ENCODE peak calls at places on chromosomes 7 and 10, in eight cellular contexts. A is testis; S is tibial nerve; Y is CD8-positive, alpha-beta T cell; Q is mammary epithelial cell; O is tibial artery; T is bronchial epithelial cell; N is brain microvascular endothelial cell. W is an unnamed sample.

GRCh38 chr7:156177396-156178055 is 365.3 kb upstream of the SHH start:
- DNase-seq in A (no peak), S (no peak), Y (no peak), Q (no peak), O (no peak), T (no peak), N (no peak), W (no peak)

GRCh38 chr7:104652434-104652833 is 324.0 kb downstream of the LHFPL3 start:
- DNase-seq in A (no peak), S (no peak), Y (no peak), Q (no peak), O (no peak), T (no peak), N (no peak), W (no peak)

GRCh38 chr7:51162724-51163329 is 153.8 kb downstream of the COBL start:
- DNase-seq in A (peak; percentile 93), S (peak; percentile 66), Y (peak; percentile 44), Q (peak; percentile 72), O (peak; percentile 69), T (peak; percentile 82), N (peak; percentile 91), W (peak; percentile 84)

GRCh38 chr7:130294314-130294713 is 1.4 kb downstream of the CPA4 start:
- DNase-seq in A (no peak), S (no peak), Y (no peak), Q (peak; percentile 86), O (no peak), T (peak; percentile 84), N (no peak), W (no peak)

GRCh38 chr7:133688483-133689239 is 435.8 kb downstream of the EXOC4 start:
- DNase-seq in A (no peak), S (no peak), Y (no peak), Q (peak; percentile 51), O (no peak), T (peak; percentile 78), N (no peak), W (no peak)

GRCh38 chr7:128841961-128842673 is 11.9 kb downstream of the FLNC start:
- DNase-seq in A (peak; percentile 40), S (no peak), Y (peak; percentile 40), Q (no peak), O (no peak), T (peak; percentile 15), N (peak; percentile 36), W (peak; percentile 65)

GRCh38 chr10:122245136-122245535 is 26.0 kb upstream of the BTBD16 start:
- DNase-seq in A (no peak), S (no peak), Y (no peak), Q (no peak), O (no peak), T (no peak), N (no peak), W (no peak)

GRCh38 chr7:4739528-4739992 is 35.9 kb upstream of the AP5Z1 start:
- DNase-seq in A (peak; percentile 77), S (no peak), Y (no peak), Q (no peak), O (no peak), T (peak; percentile 46), N (peak; percentile 76), W (no peak)

GRCh38 chr10:97810476-97810875 is 38.7 kb upstream of the SFRP5 start:
- DNase-seq in A (no peak), S (no peak), Y (no peak), Q (peak; percentile 47), O (no peak), T (peak; percentile 76), N (peak; percentile 13), W (no peak)

GRCh38 chr10:24344279-24344678 is 135.3 kb downstream of the KIAA1217 start:
- DNase-seq in A (no peak), S (no peak), Y (no peak), Q (peak; percentile 93), O (no peak), T (peak; percentile 97), N (peak; percentile 89), W (no peak)

GRCh38 chr7:79523426-79523825 is 70.0 kb upstream of the MAGI2 start:
- DNase-seq in A (no peak), S (no peak), Y (no peak), Q (no peak), O (no peak), T (peak; percentile 17), N (no peak), W (no peak)
- TF ChIP-seq CTCF in A (no peak), S (no peak), Y (no peak), Q (no peak), O (no peak), T (no peak), N (no peak), W (no peak)

GRCh38 chr7:139109188-139109982 is at the start of gene ZC3HAV1:
- DNase-seq in A (peak; percentile 95), S (peak; percentile 74), Y (peak; percentile 83), Q (peak; percentile 86), O (peak; percentile 87), T (peak; percentile 71), N (peak; percentile 79), W (peak; percentile 72)
- TF ChIP-seq CTCF in A (no peak), S (peak; percentile 43), Y (no peak), Q (no peak), O (no peak), T (no peak), N (peak; percentile 7), W (no peak)

GRCh38 chr7:101363734-101364374 is 1.2 kb downstream of the COL26A1 start:
- DNase-seq in A (peak; percentile 63), S (no peak), Y (peak; percentile 56), Q (peak; percentile 42), O (peak; percentile 34), T (peak; percentile 12), N (no peak), W (peak; percentile 83)
- TF ChIP-seq CTCF in A (peak; percentile 47), S (peak; percentile 89), Y (peak; percentile 89), Q (peak; percentile 92), O (peak; percentile 93), T (peak; percentile 94), N (peak; percentile 71), W (peak; percentile 93)

DNA sequence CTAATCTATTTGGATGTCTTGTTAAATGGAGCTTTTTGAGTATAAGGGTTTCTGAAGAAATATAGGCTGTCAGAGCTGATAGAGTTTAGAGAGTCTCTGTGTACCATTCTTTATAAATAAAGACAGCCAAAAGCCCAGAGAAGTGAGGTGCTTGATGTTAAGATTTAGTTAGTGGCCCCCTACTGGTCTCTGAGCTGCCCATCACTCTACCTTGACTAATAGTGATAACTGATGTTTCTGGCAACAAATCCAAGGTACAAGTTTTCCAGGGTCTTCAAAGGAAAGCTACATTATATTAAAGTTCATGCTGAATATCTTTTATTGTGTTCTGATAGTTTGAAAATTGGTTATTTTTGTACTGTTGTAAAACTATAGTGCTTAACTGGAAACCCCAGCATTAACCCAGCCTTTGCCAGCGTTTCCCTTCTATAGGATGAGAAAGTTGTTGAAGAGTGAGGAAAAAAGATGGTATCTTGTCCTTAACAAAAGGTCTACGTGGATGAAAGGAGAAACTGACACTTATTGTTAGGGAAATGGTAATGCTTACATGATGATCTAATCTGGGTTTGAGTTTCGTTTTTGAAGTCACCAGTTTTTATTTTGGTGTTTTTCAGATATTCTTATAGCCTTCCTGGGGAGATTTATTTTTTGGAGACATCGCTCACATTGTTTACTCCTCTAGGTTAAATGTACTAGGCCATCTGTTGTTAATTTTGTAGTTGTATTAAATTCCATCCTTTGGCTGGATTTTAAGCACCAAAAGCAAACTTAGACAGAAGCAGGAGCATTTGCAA is 79.0 kb downstream of the AUTS2 start:
- DNase-seq in A (no peak), S (no peak), Y (no peak), Q (no peak), O (no peak), T (no peak), N (no peak), W (no peak)
- TF ChIP-seq CTCF in A (no peak), S (peak; percentile 19), Y (peak; percentile 11), Q (no peak), O (no peak), T (no peak), N (peak; percentile 50), W (peak; percentile 37)

GRCh38 chr10:649798-650690 is 39.4 kb downstream of the DIP2C start:
- DNase-seq in A (no peak), S (no peak), Y (no peak), Q (no peak), O (no peak), T (no peak), N (no peak), W (no peak)

GRCh38 chr10:650691-651615 is 38.5 kb downstream of the DIP2C start:
- DNase-seq in A (no peak), S (no peak), Y (no peak), Q (no peak), O (no peak), T (no peak), N (no peak), W (no peak)

GRCh38 chr10:652226-652625 is 37.2 kb downstream of the DIP2C start:
- DNase-seq in A (no peak), S (no peak), Y (no peak), Q (no peak), O (no peak), T (no peak), N (no peak), W (no peak)

GRCh38 chr10:649445-649797 is 40.0 kb downstream of the DIP2C start:
- DNase-seq in A (no peak), S (no peak), Y (no peak), Q (no peak), O (no peak), T (no peak), N (no peak), W (no peak)

DNA sequence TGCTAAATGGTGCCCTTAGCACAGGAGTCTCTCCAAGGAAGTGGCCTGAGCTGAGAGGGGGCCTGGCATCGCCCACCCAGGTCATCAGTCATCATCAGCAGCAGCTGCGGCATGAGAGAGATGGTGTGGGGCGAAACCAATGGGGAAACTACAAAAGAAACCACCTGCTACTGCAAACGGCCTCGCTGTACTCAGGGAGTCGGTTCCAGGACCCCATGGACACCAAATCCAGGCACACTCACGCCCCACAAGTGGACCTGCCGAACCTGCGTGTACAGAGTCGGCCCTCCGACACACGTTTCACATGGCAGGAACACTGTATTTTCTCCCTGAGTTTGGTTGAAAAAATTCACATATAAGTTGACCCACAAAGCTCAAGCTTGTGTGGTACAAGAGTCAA is 37.8 kb downstream of the DIP2C start:
- DNase-seq in A (no peak), S (no peak), Y (no peak), Q (no peak), O (no peak), T (no peak), N (no peak), W (no peak)
- TF ChIP-seq CTCF in A (no peak), S (no peak), Y (no peak), Q (no peak), O (no peak), T (no peak), N (no peak), W (no peak)

GRCh38 chr7:93231799-93232672 is at the start of gene VPS50:
- DNase-seq in A (peak; percentile 99), S (peak; percentile 84), Y (peak; percentile 87), Q (peak; percentile 98), O (peak; percentile 97), T (peak; percentile 95), N (peak; percentile 98), W (peak; percentile 85)
- TF ChIP-seq CTCF in A (no peak), S (peak; percentile 57), Y (no peak), Q (peak; percentile 2), O (no peak), T (no peak), N (no peak), W (no peak)

W was measured in nephron progenitor cell.